ENCODE peak calls at places on chromosomes 13 and 19, in seven cellular contexts. One of them, this sample, is unnamed.

GRCh38 chr13:32905063-32905863 is 111.0 kb upstream of the KL start:
- DNase-seq in neuronal stem cell: no peak
- DNase-seq in mesendoderm: peak
- DNase-seq in H1: no peak
- DNase-seq in IMR-90: peak
- DNase-seq in mesenchymal stem cell: no peak
- DNase-seq in trophoblast cell: peak
- DNase-seq in this sample: no peak

GRCh38 chr19:55096061-55096701 is 20.5 kb downstream of the EPS8L1 start:
- DNase-seq in neuronal stem cell: no peak
- DNase-seq in mesendoderm: peak
- DNase-seq in H1: no peak
- DNase-seq in IMR-90: no peak
- DNase-seq in mesenchymal stem cell: no peak
- DNase-seq in trophoblast cell: no peak
- DNase-seq in this sample: peak

GRCh38 chr19:18523841-18524240 is 2.0 kb upstream of the ELL start:
- DNase-seq in neuronal stem cell: no peak
- DNase-seq in mesendoderm: peak
- DNase-seq in H1: no peak
- DNase-seq in IMR-90: no peak
- DNase-seq in mesenchymal stem cell: no peak
- DNase-seq in trophoblast cell: no peak
- DNase-seq in this sample: peak

GRCh38 chr13:49443327-49443688 is 556 bp downstream of the CAB39L start:
- DNase-seq in neuronal stem cell: peak
- DNase-seq in mesendoderm: no peak
- DNase-seq in H1: no peak
- DNase-seq in IMR-90: peak
- DNase-seq in mesenchymal stem cell: no peak
- DNase-seq in trophoblast cell: peak
- DNase-seq in this sample: no peak

GRCh38 chr13:45340422-45341033 is 455 bp downstream of the TPT1 start:
- DNase-seq in neuronal stem cell: peak
- DNase-seq in mesendoderm: peak
- DNase-seq in H1: no peak
- DNase-seq in IMR-90: peak
- DNase-seq in mesenchymal stem cell: peak
- DNase-seq in trophoblast cell: peak
- DNase-seq in this sample: peak

GRCh38 chr19:41415154-41415571 is 12.0 kb downstream of the B3GNT8 start:
- DNase-seq in neuronal stem cell: no peak
- DNase-seq in mesendoderm: no peak
- DNase-seq in H1: no peak
- DNase-seq in IMR-90: no peak
- DNase-seq in mesenchymal stem cell: no peak
- DNase-seq in trophoblast cell: no peak
- DNase-seq in this sample: no peak

GRCh38 chr13:51005566-51005965 is 96.0 kb downstream of the RNASEH2B start:
- DNase-seq in neuronal stem cell: no peak
- DNase-seq in mesendoderm: no peak
- DNase-seq in H1: no peak
- DNase-seq in IMR-90: no peak
- DNase-seq in mesenchymal stem cell: no peak
- DNase-seq in trophoblast cell: no peak
- DNase-seq in this sample: no peak

GRCh38 chr19:49064768-49065611 is at the start of gene NTF4:
- DNase-seq in neuronal stem cell: peak
- DNase-seq in mesendoderm: peak
- DNase-seq in H1: no peak
- DNase-seq in IMR-90: no peak
- DNase-seq in mesenchymal stem cell: peak
- DNase-seq in trophoblast cell: peak
- DNase-seq in this sample: peak

GRCh38 chr13:93900735-93901134 is 578.7 kb downstream of the DCT start:
- DNase-seq in neuronal stem cell: no peak
- DNase-seq in mesendoderm: no peak
- DNase-seq in H1: no peak
- DNase-seq in IMR-90: peak
- DNase-seq in mesenchymal stem cell: no peak
- DNase-seq in trophoblast cell: no peak
- DNase-seq in this sample: no peak

GRCh38 chr19:41902594-41902993 is 19.6 kb downstream of the ARHGEF1 start:
- DNase-seq in neuronal stem cell: no peak
- DNase-seq in mesendoderm: no peak
- DNase-seq in H1: no peak
- DNase-seq in IMR-90: no peak
- DNase-seq in mesenchymal stem cell: no peak
- DNase-seq in trophoblast cell: no peak
- DNase-seq in this sample: no peak

GRCh38 chr13:73417012-73417615 is 358.3 kb downstream of the KLF5 start:
- DNase-seq in neuronal stem cell: no peak
- DNase-seq in mesendoderm: peak
- DNase-seq in H1: no peak
- DNase-seq in IMR-90: no peak
- DNase-seq in mesenchymal stem cell: no peak
- DNase-seq in trophoblast cell: peak
- DNase-seq in this sample: no peak

GRCh38 chr13:92175330-92175729 is 776.9 kb downstream of the GPC5 start:
- DNase-seq in neuronal stem cell: peak
- DNase-seq in mesendoderm: peak
- DNase-seq in H1: no peak
- DNase-seq in IMR-90: peak
- DNase-seq in mesenchymal stem cell: peak
- DNase-seq in trophoblast cell: no peak
- DNase-seq in this sample: peak

GRCh38 chr19:3039641-3040077 is 10.6 kb upstream of the TLE2 start:
- DNase-seq in neuronal stem cell: no peak
- DNase-seq in mesendoderm: no peak
- DNase-seq in H1: no peak
- DNase-seq in IMR-90: no peak
- DNase-seq in mesenchymal stem cell: no peak
- DNase-seq in trophoblast cell: no peak
- DNase-seq in this sample: peak

GRCh38 chr19:5053661-5054060 is 84.7 kb downstream of the KDM4B start:
- DNase-seq in neuronal stem cell: no peak
- DNase-seq in mesendoderm: no peak
- DNase-seq in H1: no peak
- DNase-seq in IMR-90: no peak
- DNase-seq in mesenchymal stem cell: no peak
- DNase-seq in trophoblast cell: no peak
- DNase-seq in this sample: no peak

GRCh38 chr19:44823373-44823698 is 14.4 kb downstream of the BCAM start:
- DNase-seq in neuronal stem cell: no peak
- DNase-seq in mesendoderm: no peak
- DNase-seq in H1: no peak
- DNase-seq in IMR-90: no peak
- DNase-seq in mesenchymal stem cell: no peak
- DNase-seq in trophoblast cell: no peak
- DNase-seq in this sample: no peak

DNA sequence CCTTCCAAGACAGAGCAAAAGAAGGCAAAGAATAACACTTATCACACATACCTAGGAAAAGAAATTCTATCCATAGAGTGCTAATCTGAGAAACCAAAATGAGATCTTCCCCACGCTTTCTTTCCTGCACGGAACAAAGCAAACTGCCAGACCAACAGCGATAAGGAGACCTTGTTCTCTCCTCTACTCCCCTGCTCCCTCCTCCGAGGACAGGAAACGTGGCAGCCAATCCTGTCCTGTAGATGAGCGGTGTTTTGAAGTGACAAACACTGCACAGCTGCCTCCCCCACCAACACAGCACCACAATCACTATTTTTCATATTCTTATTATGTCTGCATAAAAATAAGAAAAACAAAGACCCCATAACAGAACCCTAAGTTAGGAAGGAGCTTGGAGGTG is 113.9 kb upstream of the IRS2 start:
- DNase-seq in neuronal stem cell: no peak
- DNase-seq in mesendoderm: peak
- DNase-seq in H1: no peak
- DNase-seq in IMR-90: no peak
- DNase-seq in mesenchymal stem cell: no peak
- DNase-seq in trophoblast cell: no peak
- DNase-seq in this sample: no peak
- H4K8ac ChIP-seq in neuronal stem cell: no peak
- H4K8ac ChIP-seq in mesendoderm: no peak
- H4K8ac ChIP-seq in H1: no peak
- H4K8ac ChIP-seq in IMR-90: no peak
- H4K8ac ChIP-seq in mesenchymal stem cell: no peak
- H4K8ac ChIP-seq in trophoblast cell: no peak
- H4K8ac ChIP-seq in this sample: no peak

DNA sequence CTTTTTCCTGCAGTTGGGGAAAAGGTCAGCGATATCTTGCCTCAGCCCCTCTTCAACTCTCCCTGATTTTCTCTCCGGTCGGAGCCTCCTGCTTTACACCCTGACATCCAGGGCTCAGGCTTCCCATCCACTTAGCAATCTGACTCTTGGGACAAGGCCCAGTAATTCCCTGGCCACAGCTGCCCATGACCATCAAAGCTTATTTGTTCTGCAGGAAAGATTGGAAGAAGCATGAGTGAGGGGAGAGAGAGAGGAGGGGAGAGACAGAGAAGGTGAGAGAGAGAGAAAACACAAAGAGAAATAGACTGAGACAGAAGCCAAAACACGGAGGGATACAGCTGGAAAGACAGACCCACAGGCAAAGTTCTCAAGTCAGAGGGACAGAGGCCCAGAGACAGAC is 13.7 kb downstream of the SYT3 start:
- DNase-seq in neuronal stem cell: no peak
- DNase-seq in mesendoderm: no peak
- DNase-seq in H1: no peak
- DNase-seq in IMR-90: no peak
- DNase-seq in mesenchymal stem cell: no peak
- DNase-seq in trophoblast cell: no peak
- DNase-seq in this sample: no peak
- H4K8ac ChIP-seq in neuronal stem cell: no peak
- H4K8ac ChIP-seq in mesendoderm: no peak
- H4K8ac ChIP-seq in H1: no peak
- H4K8ac ChIP-seq in IMR-90: no peak
- H4K8ac ChIP-seq in mesenchymal stem cell: no peak
- H4K8ac ChIP-seq in trophoblast cell: no peak
- H4K8ac ChIP-seq in this sample: no peak

GRCh38 chr13:88376762-88377388 is 705.7 kb downstream of the SLITRK5 start:
- DNase-seq in neuronal stem cell: no peak
- DNase-seq in mesendoderm: no peak
- DNase-seq in H1: no peak
- DNase-seq in IMR-90: no peak
- DNase-seq in mesenchymal stem cell: no peak
- DNase-seq in trophoblast cell: no peak
- DNase-seq in this sample: no peak
- H4K8ac ChIP-seq in neuronal stem cell: no peak
- H4K8ac ChIP-seq in mesendoderm: no peak
- H4K8ac ChIP-seq in H1: no peak
- H4K8ac ChIP-seq in IMR-90: no peak
- H4K8ac ChIP-seq in mesenchymal stem cell: no peak
- H4K8ac ChIP-seq in trophoblast cell: no peak
- H4K8ac ChIP-seq in this sample: no peak

DNA sequence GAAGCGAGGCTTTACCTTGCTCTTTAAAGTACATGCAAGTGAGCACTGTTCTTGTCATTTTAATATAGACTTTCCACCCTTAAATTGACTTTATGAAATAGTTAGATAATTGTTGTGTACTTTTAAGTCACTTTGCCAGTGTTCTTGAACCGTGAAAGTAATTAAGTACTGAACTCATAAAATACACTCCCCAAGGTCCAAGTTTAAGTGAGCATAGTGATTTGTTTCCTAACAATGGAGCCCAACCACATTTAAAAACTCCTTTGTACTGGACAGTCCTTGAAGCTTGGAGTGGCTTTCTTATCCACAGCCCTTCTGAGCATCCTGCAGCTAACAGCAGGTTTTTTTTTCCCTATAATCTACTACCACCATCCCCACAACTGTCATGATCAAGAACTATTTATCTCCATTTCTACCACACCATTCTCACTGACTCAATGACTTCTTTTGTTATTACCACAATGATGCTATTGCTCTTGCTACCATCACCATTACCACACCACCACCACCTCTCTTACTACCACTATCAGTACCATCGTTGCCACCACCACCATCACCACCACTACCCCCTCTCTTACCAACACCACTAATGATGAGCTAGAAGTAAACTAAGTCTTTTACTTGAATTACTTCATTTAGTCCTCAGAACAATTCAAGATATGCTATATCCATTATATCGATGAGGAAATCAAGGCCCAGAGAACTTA is 452.6 kb downstream of the DIAPH3 start:
- DNase-seq in neuronal stem cell: no peak
- DNase-seq in mesendoderm: no peak
- DNase-seq in H1: no peak
- DNase-seq in IMR-90: no peak
- DNase-seq in mesenchymal stem cell: peak
- DNase-seq in trophoblast cell: no peak
- DNase-seq in this sample: no peak
- H4K8ac ChIP-seq in neuronal stem cell: no peak
- H4K8ac ChIP-seq in mesendoderm: no peak
- H4K8ac ChIP-seq in H1: no peak
- H4K8ac ChIP-seq in IMR-90: no peak
- H4K8ac ChIP-seq in mesenchymal stem cell: no peak
- H4K8ac ChIP-seq in trophoblast cell: no peak
- H4K8ac ChIP-seq in this sample: no peak

GRCh38 chr13:112910016-112910415 is 59.0 kb upstream of the MCF2L start:
- DNase-seq in neuronal stem cell: no peak
- DNase-seq in mesendoderm: no peak
- DNase-seq in H1: no peak
- DNase-seq in IMR-90: no peak
- DNase-seq in mesenchymal stem cell: no peak
- DNase-seq in trophoblast cell: peak
- DNase-seq in this sample: no peak
- H4K8ac ChIP-seq in neuronal stem cell: no peak
- H4K8ac ChIP-seq in mesendoderm: no peak
- H4K8ac ChIP-seq in H1: no peak
- H4K8ac ChIP-seq in IMR-90: no peak
- H4K8ac ChIP-seq in mesenchymal stem cell: no peak
- H4K8ac ChIP-seq in trophoblast cell: no peak
- H4K8ac ChIP-seq in this sample: no peak

This sample was measured in H9.